ENCODE peak calls at places on chromosomes 1 and 21, in nine cellular contexts. E, R, O, D, M, P, G, X and B are unnamed samples.

GRCh38 chr1:161258439-161259386 is at the start of gene PCP4L1:
- DNase-seq in E (peak), G (peak), O (peak), P (no peak), D (no peak), X (peak), R (peak), M (peak), B (no peak)

GRCh38 chr1:174165471-174166137 is 6.3 kb downstream of the RABGAP1L start:
- DNase-seq in G (no peak), M (peak), X (no peak), P (no peak), O (peak), D (no peak), R (no peak), E (no peak), B (no peak)

GRCh38 chr1:4016351-4017130 is 116.5 kb upstream of the C1orf174 start:
- DNase-seq in E (no peak), M (no peak), G (peak), D (no peak), O (no peak), X (no peak), R (no peak), P (no peak), B (no peak)

GRCh38 chr1:172851077-172851476 is 192.2 kb downstream of the FASLG start:
- DNase-seq in G (peak), P (no peak), X (no peak), D (no peak), R (no peak), O (no peak), E (no peak), M (peak), B (no peak)

GRCh38 chr21:35156293-35156976 is 107.3 kb upstream of the RUNX1 start:
- DNase-seq in P (no peak), O (no peak), M (no peak), D (no peak), X (no peak), R (no peak), G (no peak), E (no peak), B (no peak)

GRCh38 chr1:154221815-154222081 is 993 bp downstream of the UBAP2L start:
- DNase-seq in O (peak), E (peak), D (no peak), M (peak), P (no peak), R (peak), X (peak), G (no peak), B (no peak)

GRCh38 chr1:111834956-111835355 is 79.3 kb downstream of the DDX20 start:
- DNase-seq in X (no peak), M (no peak), G (no peak), E (no peak), R (no peak), O (no peak), D (no peak), P (no peak), B (no peak)

GRCh38 chr1:16972210-16972916 is 8.1 kb downstream of the MFAP2 start:
- DNase-seq in R (no peak), G (no peak), X (no peak), M (no peak), D (no peak), E (no peak), O (no peak), P (no peak), B (no peak)

GRCh38 chr1:35558374-35559316 is 1.0 kb downstream of the NCDN start:
- DNase-seq in M (peak), P (no peak), R (no peak), D (no peak), O (no peak), X (no peak), G (no peak), E (no peak), B (no peak)

GRCh38 chr1:36170643-36171412 is 14.9 kb downstream of the MAP7D1 start:
- DNase-seq in M (no peak), O (no peak), R (no peak), E (no peak), P (no peak), G (no peak), D (no peak), X (no peak), B (no peak)

GRCh38 chr1:156356875-156357534 is 12.0 kb upstream of the RHBG start:
- DNase-seq in E (no peak), D (no peak), M (peak), X (no peak), O (no peak), P (no peak), R (no peak), G (peak), B (no peak)

GRCh38 chr21:45073301-45074047 is 906 bp upstream of the ADARB1 start:
- DNase-seq in P (no peak), O (peak), M (peak), X (peak), E (no peak), D (no peak), G (no peak), R (no peak), B (no peak)

GRCh38 chr1:6603851-6604558 is 1.3 kb upstream of the KLHL21 start:
- DNase-seq in M (peak), X (peak), E (peak), R (peak), D (no peak), O (peak), P (peak), G (peak), B (peak)

GRCh38 chr1:159983681-159984080 is 29.6 kb upstream of the SLAMF9 start:
- DNase-seq in E (no peak), G (no peak), M (no peak), X (no peak), R (no peak), P (no peak), D (no peak), O (no peak), B (no peak)

GRCh38 chr1:37662031-37662755 is 27.5 kb upstream of the RSPO1 start:
- DNase-seq in R (no peak), O (no peak), G (no peak), P (no peak), M (no peak), D (no peak), X (no peak), E (no peak), B (no peak)

GRCh38 chr1:204465469-204466415 is 28.9 kb downstream of the PIK3C2B start:
- DNase-seq in M (no peak), G (no peak), R (no peak), O (no peak), D (no peak), E (no peak), X (no peak), P (no peak), B (no peak)

GRCh38 chr1:86502721-86503430 is 34.1 kb downstream of the CLCA1 start:
- DNase-seq in M (peak), G (peak), X (no peak), D (no peak), R (no peak), P (no peak), O (no peak), E (no peak), B (no peak)

GRCh38 chr1:217911908-217912307 is 280.8 kb downstream of the SPATA17 start:
- DNase-seq in M (peak), G (peak), E (no peak), P (no peak), O (peak), X (no peak), D (no peak), R (no peak), B (no peak)

GRCh38 chr1:23098463-23099170 is 70.0 kb downstream of the LUZP1 start:
- DNase-seq in E (peak), M (peak), D (no peak), G (peak), P (peak), O (peak), X (peak), R (peak), B (peak)

DNA sequence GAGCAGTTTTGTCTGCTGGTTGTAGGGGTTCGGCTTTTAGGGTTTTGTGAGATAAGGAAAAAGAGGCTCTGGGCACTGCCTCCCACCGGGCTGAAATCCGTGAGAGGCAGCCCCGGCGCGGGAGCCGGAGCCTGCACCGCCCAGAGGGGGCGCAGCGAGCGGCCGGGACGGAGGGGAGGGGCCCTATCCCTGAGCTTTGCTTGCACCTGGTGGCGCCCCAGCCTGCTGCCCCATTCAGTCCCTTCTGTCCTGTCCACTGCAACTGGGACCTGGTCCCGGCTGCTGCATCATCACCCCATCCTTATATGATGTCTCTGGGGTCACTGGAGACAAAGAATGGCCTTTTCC is 512 bp upstream of the KCNJ6 start:
- DNase-seq in X (no peak), O (no peak), E (no peak), R (no peak), D (no peak), P (no peak), G (peak), M (peak), B (no peak)
- TF ChIP-seq CTCF in X (peak), O (peak), E (peak), R (peak), D (peak), P (no peak), G (peak), M (peak), B (no peak)

GRCh38 chr1:214573386-214574358 is 22.3 kb upstream of the PTPN14 start:
- DNase-seq in O (no peak), E (no peak), P (no peak), G (no peak), R (no peak), D (no peak), X (no peak), M (no peak), B (no peak)

GRCh38 chr1:214568328-214568727 is 16.9 kb upstream of the PTPN14 start:
- DNase-seq in G (no peak), D (no peak), M (no peak), X (peak), O (peak), R (peak), P (no peak), E (peak), B (no peak)

GRCh38 chr1:214569357-214570004 is 18.1 kb upstream of the PTPN14 start:
- DNase-seq in E (peak), P (no peak), M (no peak), G (no peak), D (no peak), O (peak), X (peak), R (peak), B (no peak)

GRCh38 chr1:214570442-214570841 is 19.0 kb upstream of the PTPN14 start:
- DNase-seq in D (no peak), E (peak), X (peak), R (peak), O (peak), M (no peak), P (no peak), G (no peak), B (no peak)

DNA sequence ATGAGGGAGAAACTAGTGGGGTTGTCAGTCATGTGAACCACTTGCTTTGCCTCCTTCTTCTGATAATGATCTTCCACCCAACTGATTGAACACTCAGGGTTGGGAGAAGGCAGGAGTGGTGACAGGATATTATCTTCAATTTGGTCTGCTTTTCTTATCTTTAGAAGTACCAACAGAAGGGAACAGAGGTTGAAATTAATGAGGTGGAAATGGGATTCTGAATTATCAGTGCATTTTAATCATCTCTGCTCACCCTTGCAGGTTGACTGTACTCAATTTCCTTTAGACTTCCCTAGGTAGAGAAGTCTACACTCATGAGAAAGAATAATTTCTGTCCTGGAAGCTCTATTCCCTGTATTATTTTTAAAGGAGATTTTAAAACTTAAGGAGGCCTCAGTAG is 19.9 kb upstream of the PTPN14 start:
- DNase-seq in O (no peak), G (no peak), X (no peak), E (no peak), M (no peak), D (no peak), P (no peak), R (no peak), B (no peak)
- TF ChIP-seq CTCF in O (no peak), G (no peak), X (no peak), E (no peak), M (no peak), D (no peak), P (no peak), R (no peak), B (no peak)

GRCh38 chr1:12180315-12180714 is 13.5 kb downstream of the TNFRSF1B start:
- DNase-seq in R (no peak), O (no peak), P (no peak), E (no peak), X (no peak), M (no peak), G (no peak), D (no peak), B (no peak)
- TF ChIP-seq CTCF in R (no peak), O (no peak), P (no peak), E (no peak), X (no peak), M (no peak), G (no peak), D (no peak), B (no peak)

DNA sequence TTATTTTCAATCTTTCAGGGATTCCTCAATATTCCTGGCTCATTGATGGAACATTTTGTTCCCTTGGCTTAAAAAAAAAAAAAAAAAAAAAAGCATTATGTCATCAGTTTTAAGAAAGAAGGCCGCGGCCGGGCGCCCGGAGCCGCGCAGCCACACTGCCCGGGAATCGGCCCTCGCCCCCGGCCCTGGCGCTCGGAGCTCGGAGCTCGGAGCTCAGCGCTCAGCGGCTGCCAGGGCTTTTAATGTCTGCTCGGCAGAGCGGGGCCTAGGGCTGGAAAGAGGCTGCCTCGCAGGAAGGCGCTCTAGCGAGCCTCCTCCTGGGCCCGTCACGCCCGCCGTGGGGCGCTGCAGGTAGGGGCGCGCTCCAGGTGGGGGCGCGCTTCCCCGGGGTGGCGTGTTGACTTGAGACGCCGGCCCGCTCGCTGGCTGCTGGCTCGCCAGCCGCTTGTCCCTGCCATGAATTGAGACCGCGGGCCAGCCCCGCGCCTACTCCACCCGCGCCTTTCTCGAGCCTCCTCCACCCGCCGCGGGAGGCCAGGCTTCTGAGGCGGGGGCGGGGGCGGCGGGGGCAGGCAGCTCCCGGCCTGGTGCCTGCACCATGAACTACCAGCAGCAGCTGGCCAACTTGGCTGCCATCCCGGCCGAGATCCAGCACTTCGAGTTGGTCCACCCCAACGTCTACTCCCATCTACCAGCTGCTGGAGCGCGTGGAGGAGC is 5.4 kb upstream of the TDRD5 start:
- DNase-seq in M (peak), R (peak), D (no peak), X (no peak), P (no peak), G (peak), O (peak), E (no peak), B (no peak)
- TF ChIP-seq CTCF in M (peak), R (peak), D (peak), X (peak), P (peak), G (peak), O (peak), E (peak), B (no peak)

GRCh38 chr1:52825868-52826267 is 16.7 kb upstream of the ZYG11A start:
- DNase-seq in E (peak), M (peak), D (no peak), X (peak), R (no peak), P (no peak), G (no peak), O (peak), B (no peak)
- TF ChIP-seq CTCF in E (peak), M (peak), D (peak), X (peak), R (peak), P (peak), G (peak), O (peak), B (no peak)

GRCh38 chr1:53639996-53640695 is 98.8 kb downstream of the GLIS1 start:
- DNase-seq in D (no peak), E (no peak), O (no peak), P (no peak), X (no peak), G (no peak), R (no peak), M (no peak), B (no peak)

GRCh38 chr1:53638641-53639035 is 100.3 kb downstream of the GLIS1 start:
- DNase-seq in E (no peak), P (no peak), O (no peak), R (no peak), M (no peak), X (no peak), D (no peak), G (peak), B (no peak)

GRCh38 chr1:53640696-53641065 is 98.3 kb downstream of the GLIS1 start:
- DNase-seq in G (no peak), O (no peak), E (no peak), M (no peak), R (no peak), P (no peak), X (no peak), D (no peak), B (no peak)

GRCh38 chr1:53637726-53638640 is 101.0 kb downstream of the GLIS1 start:
- DNase-seq in D (no peak), G (peak), R (no peak), M (no peak), X (no peak), O (no peak), P (no peak), E (no peak), B (no peak)

GRCh38 chr1:53639251-53639721 is 99.7 kb downstream of the GLIS1 start:
- DNase-seq in E (no peak), M (peak), O (peak), P (no peak), D (peak), G (no peak), R (peak), X (peak), B (no peak)
- TF ChIP-seq CTCF in E (no peak), M (no peak), O (peak), P (no peak), D (peak), G (no peak), R (no peak), X (peak), B (no peak)

DNA sequence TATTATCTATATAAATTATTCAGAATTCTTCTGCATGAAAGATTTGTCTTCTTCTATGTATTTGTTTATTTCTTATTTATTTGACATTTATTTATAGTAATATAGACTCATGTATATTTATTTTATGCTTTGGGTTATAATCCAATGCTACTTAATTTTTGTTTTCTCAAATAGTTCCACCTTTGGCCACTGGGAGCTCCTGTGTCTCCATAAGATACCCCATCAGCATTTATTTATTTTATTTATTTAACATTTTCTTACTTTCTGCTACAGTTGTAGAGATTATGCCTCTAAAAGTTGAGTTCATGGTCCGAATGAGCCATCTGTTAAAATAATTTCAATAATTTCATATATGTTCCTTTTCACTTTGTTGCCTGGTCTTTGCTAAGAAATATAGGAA is 289.4 kb downstream of the ADGRL2 start:
- DNase-seq in M (peak), G (no peak), X (no peak), O (peak), P (no peak), D (no peak), E (no peak), R (peak), B (no peak)
- TF ChIP-seq CTCF in M (peak), G (peak), X (peak), O (peak), P (peak), D (peak), E (peak), R (peak), B (peak)